ENCODE peak calls at places on chromosomes 3 and 15, in seven cellular contexts. C is H54, T is ovary, L is suprapubic skin, K is GM12892, B is upper lobe of left lung, F is esophagus squamous epithelium. W is an unnamed sample.

GRCh38 chr15:45728641-45729040 is 93.8 kb downstream of the SQOR start:
- DNase-seq in B (no peak), C (no peak), F (no peak), L (no peak), T (no peak), K (no peak), W (no peak)

GRCh38 chr3:172145287-172145686 is 105.9 kb downstream of the FNDC3B start:
- DNase-seq in C (no peak), F (no peak), T (no peak), K (no peak), B (no peak), L (no peak), W (peak; percentile 26)

GRCh38 chr3:129382366-129382765 is 46.1 kb downstream of the EFCAB12 start:
- DNase-seq in L (no peak), T (no peak), B (no peak), C (no peak), K (no peak), F (no peak), W (no peak)

GRCh38 chr3:152305075-152305474 is 36.3 kb downstream of the MBNL1 start:
- DNase-seq in F (no peak), T (no peak), K (no peak), B (no peak), L (no peak), C (no peak), W (no peak)

GRCh38 chr3:107680698-107681097 is 157.9 kb downstream of the BBX start:
- DNase-seq in K (no peak), F (no peak), C (no peak), B (no peak), T (no peak), L (no peak), W (no peak)

GRCh38 chr15:75201609-75202250 is at the start of gene C15orf39:
- DNase-seq in T (peak; percentile 86), L (no peak), K (peak; percentile 78), C (peak; percentile 62), B (peak; percentile 82), F (no peak), W (peak; percentile 93)

GRCh38 chr3:30518201-30518864 is 88.1 kb upstream of the TGFBR2 start:
- DNase-seq in F (no peak), B (peak; percentile 62), T (peak; percentile 48), L (no peak), C (no peak), K (no peak), W (no peak)

GRCh38 chr3:149767720-149768119 is 15.4 kb upstream of the COMMD2 start:
- DNase-seq in K (no peak), T (no peak), F (no peak), B (no peak), L (no peak), C (no peak), W (no peak)

GRCh38 chr3:187750513-187751123 is 5.3 kb upstream of the BCL6 start:
- DNase-seq in L (no peak), C (no peak), F (no peak), K (no peak), T (no peak), B (peak; percentile 51), W (no peak)

GRCh38 chr3:197559662-197560061 is 3.9 kb upstream of the BDH1 start:
- DNase-seq in C (no peak), K (no peak), B (no peak), L (no peak), T (no peak), F (no peak), W (no peak)

GRCh38 chr3:94234177-94234788 is 171.4 kb downstream of the NSUN3 start:
- DNase-seq in K (no peak), T (no peak), C (peak; percentile 6), B (no peak), L (no peak), F (no peak), W (peak; percentile 41)

GRCh38 chr3:24389108-24390090 is 105.3 kb downstream of the THRB start:
- DNase-seq in B (no peak), L (no peak), K (no peak), F (no peak), C (no peak), T (no peak), W (no peak)

GRCh38 chr3:191256405-191256804 is 57.4 kb downstream of the OSTN start:
- DNase-seq in K (no peak), L (no peak), T (no peak), B (no peak), F (no peak), C (no peak), W (no peak)

GRCh38 chr3:39090922-39091321 is 16.5 kb downstream of the GORASP1 start:
- DNase-seq in C (no peak), K (no peak), F (no peak), B (no peak), T (no peak), L (no peak), W (no peak)

GRCh38 chr3:10194328-10195071 is 29.8 kb downstream of the IRAK2 start:
- DNase-seq in C (no peak), K (no peak), F (no peak), L (no peak), B (no peak), T (no peak), W (peak; percentile 62)

GRCh38 chr3:33426068-33426467 is 14.1 kb downstream of the UBP1 start:
- DNase-seq in C (no peak), K (no peak), T (no peak), F (no peak), L (no peak), B (no peak), W (no peak)

GRCh38 chr15:96428742-96429141 is 98.2 kb downstream of the NR2F2 start:
- DNase-seq in L (no peak), T (no peak), K (no peak), C (peak; percentile 57), F (no peak), B (no peak), W (no peak)

GRCh38 chr3:45473841-45474240 is 85.5 kb downstream of the LARS2 start:
- DNase-seq in L (no peak), K (no peak), T (no peak), F (no peak), C (no peak), B (no peak), W (no peak)

GRCh38 chr3:177615015-177615414 is 417.7 kb upstream of the TBL1XR1 start:
- DNase-seq in L (no peak), B (peak; percentile 79), F (no peak), C (peak; percentile 5), T (peak; percentile 85), K (no peak), W (no peak)

GRCh38 chr3:190097025-190097424 is 23.7 kb downstream of the P3H2 start:
- DNase-seq in F (no peak), C (no peak), B (no peak), T (no peak), K (no peak), L (no peak), W (no peak)

DNA sequence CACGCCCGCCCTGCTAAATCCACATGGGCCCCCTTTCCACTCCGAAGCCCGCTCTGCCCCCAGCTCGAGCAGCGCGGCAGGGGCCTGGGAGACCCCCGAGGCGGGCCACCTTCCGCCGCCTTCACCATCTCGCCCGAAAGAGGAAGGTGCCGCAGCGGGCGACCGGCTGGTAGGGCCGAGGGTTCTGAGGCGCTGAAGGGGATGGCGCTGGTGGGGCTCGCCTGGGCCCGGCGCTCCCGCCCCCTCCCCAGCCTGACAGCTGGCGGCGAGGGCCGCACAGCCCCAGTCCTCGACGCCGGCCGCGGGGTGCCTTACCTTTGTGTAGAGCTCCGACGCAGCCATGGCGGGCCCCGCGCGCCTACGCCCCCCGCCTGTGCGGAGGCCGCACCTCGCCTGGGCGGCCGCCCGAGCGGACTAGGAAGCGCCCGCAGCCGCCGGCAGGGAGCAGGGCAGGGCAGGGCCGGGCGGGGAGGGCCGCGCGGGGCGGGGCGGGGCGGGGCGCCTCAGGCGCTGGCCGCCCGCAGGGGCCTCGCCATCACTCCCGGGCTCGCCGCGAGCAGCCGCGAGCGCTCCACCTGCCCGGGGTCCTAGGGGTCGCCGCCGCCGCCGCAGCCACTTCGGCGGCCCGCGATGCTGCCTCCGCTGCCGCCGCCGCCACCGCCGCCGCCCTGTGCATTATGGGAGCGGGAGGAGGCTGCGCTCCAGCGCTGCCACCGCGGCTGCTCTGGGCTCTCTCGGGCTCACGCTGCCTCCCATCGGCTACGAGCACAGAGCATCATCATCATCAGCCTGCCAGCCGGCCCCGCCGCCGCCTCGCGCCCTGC is at the start of gene MYO5A:
- DNase-seq in K (peak; percentile 72), F (peak; percentile 39), C (peak; percentile 57), L (peak; percentile 83), T (peak; percentile 80), B (peak; percentile 74), W (peak; percentile 54)
- TF ChIP-seq POLR2A in K (peak; percentile 65), F (peak; percentile 69), C (peak; percentile 81), L (peak; percentile 11), T (no peak), B (peak; percentile 76), W (no peak)

GRCh38 chr15:43370975-43371974 is at the start of the genes TUBGCP4 and ZSCAN29:
- DNase-seq in F (no peak), L (peak; percentile 89), K (peak; percentile 91), C (peak; percentile 92), B (peak; percentile 83), T (peak; percentile 87), W (peak; percentile 91)
- TF ChIP-seq POLR2A in F (peak; percentile 20), L (no peak), K (peak; percentile 80), C (peak; percentile 72), B (peak; percentile 57), T (no peak), W (peak; percentile 69)

GRCh38 chr3:64685800-64686445 is 1.9 kb downstream of the ADAMTS9 start:
- DNase-seq in B (peak; percentile 93), T (peak; percentile 98), F (no peak), K (no peak), L (peak; percentile 89), C (no peak), W (peak; percentile 50)
- TF ChIP-seq POLR2A in B (peak; percentile 74), T (peak; percentile 88), F (peak; percentile 70), K (no peak), L (peak; percentile 61), C (no peak), W (no peak)

GRCh38 chr3:182603501-182603900 is 189.8 kb upstream of the ATP11B start:
- DNase-seq in B (no peak), L (no peak), T (no peak), F (no peak), K (no peak), C (no peak), W (no peak)
- TF ChIP-seq POLR2A in B (no peak), L (no peak), T (no peak), F (no peak), K (no peak), C (no peak), W (no peak)

W was measured in erythroblast.